ENCODE peak calls at places on chromosomes 7 and 10, in four cellular contexts. N, V, B and I are unnamed samples. For H3K36me3, the result is how much of the 10 kb centered on the place peaks cover.

GRCh38 chr7:5322621-5323410 is 40.1 kb downstream of the SLC29A4 start:
- DNase-seq in V (no peak), B (no peak), N (no peak), I (no peak)

GRCh38 chr7:103712991-103713778 is 267.2 kb upstream of the SLC26A5 start:
- DNase-seq in B (no peak), V (no peak), N (peak), I (no peak)

GRCh38 chr7:92058040-92058439 is 76.2 kb downstream of the CYP51A1 start:
- DNase-seq in N (no peak), B (no peak), V (no peak), I (no peak)

GRCh38 chr7:25564980-25565379 is 336.7 kb upstream of the NPVF start:
- DNase-seq in V (no peak), N (peak), B (no peak), I (no peak)

GRCh38 chr10:24685958-24686540 is 37.6 kb downstream of the ARHGAP21 start:
- DNase-seq in V (no peak), B (no peak), N (peak), I (peak)

GRCh38 chr10:10902951-10903350 is 114.7 kb upstream of the CELF2 start:
- DNase-seq in V (no peak), B (no peak), N (peak), I (no peak)

GRCh38 chr10:1539216-1539615 is 198.1 kb downstream of the ADARB2 start:
- DNase-seq in V (no peak), B (no peak), N (no peak), I (no peak)

GRCh38 chr7:95684037-95684436 is 87.7 kb upstream of the PDK4 start:
- DNase-seq in N (peak), V (no peak), B (no peak), I (peak)

GRCh38 chr7:101625076-101625914 is 3.8 kb downstream of the MYL10 start:
- DNase-seq in N (peak), B (no peak), V (no peak), I (no peak)

GRCh38 chr7:86643478-86644281 is at the start of gene GRM3:
- DNase-seq in N (peak), B (peak), V (peak), I (peak)

GRCh38 chr7:98617051-98617959 is at the start of gene NPTX2:
- DNase-seq in N (peak), B (peak), V (peak), I (peak)

GRCh38 chr10:649798-650690 is 39.4 kb downstream of the DIP2C start:
- DNase-seq in N (no peak), V (no peak), B (no peak), I (peak)

GRCh38 chr7:20441886-20442505 is 111.3 kb downstream of the ITGB8 start:
- DNase-seq in V (no peak), B (no peak), N (peak), I (no peak)

GRCh38 chr10:72044417-72045041 is 43.8 kb downstream of the SPOCK2 start:
- DNase-seq in B (peak), V (no peak), N (no peak), I (peak)

GRCh38 chr10:116024479-116024878 is 248.5 kb downstream of the GFRA1 start:
- DNase-seq in V (no peak), B (no peak), N (no peak), I (no peak)

GRCh38 chr10:127976286-127976685 is 69.4 kb downstream of the PTPRE start:
- DNase-seq in N (peak), V (no peak), B (no peak), I (no peak)

GRCh38 chr7:55478700-55479099 is 93.6 kb downstream of the VOPP1 start:
- DNase-seq in N (no peak), B (no peak), V (no peak), I (no peak)

GRCh38 chr7:107446988-107447387 is 22.9 kb upstream of the GPR22 start:
- DNase-seq in V (no peak), B (no peak), N (peak), I (no peak)

GRCh38 chr7:108234281-108234680 is 104.1 kb upstream of the LAMB4 start:
- DNase-seq in V (no peak), B (no peak), N (peak), I (no peak)

GRCh38 chr10:101616415-101617101 is 28.4 kb downstream of the DPCD start:
- DNase-seq in V (no peak), B (no peak), N (no peak), I (no peak)

GRCh38 chr7:28258240-28258639 is 77.6 kb upstream of the JAZF1 start:
- DNase-seq in N (no peak), V (no peak), B (no peak), I (no peak)

GRCh38 chr10:48708144-48708543 is 23.5 kb downstream of the WDFY4 start:
- DNase-seq in B (no peak), N (peak), V (peak), I (no peak)

GRCh38 chr7:143299346-143299745 is 11.2 kb downstream of the CASP2 start:
- DNase-seq in B (no peak), V (no peak), N (peak), I (no peak)

GRCh38 chr10:42519079-42519478 is 119.3 kb downstream of the ZNF33B start:
- DNase-seq in N (no peak), V (no peak), B (no peak), I (no peak)

GRCh38 chr10:100743626-100744135 is 1.7 kb upstream of the PAX2 start:
- DNase-seq in B (no peak), V (no peak), N (peak), I (peak)

GRCh38 chr7:149680316-149681025 is 92.9 kb downstream of the ZNF467 start:
- DNase-seq in V (no peak), B (no peak), N (peak), I (no peak)

GRCh38 chr7:41065663-41066062 is 637.2 kb downstream of the INHBA start:
- DNase-seq in V (no peak), B (no peak), N (no peak), I (no peak)

GRCh38 chr7:127290801-127291361 is 38.1 kb upstream of the GRM8 start:
- DNase-seq in B (no peak), V (no peak), N (peak), I (peak)

GRCh38 chr10:13102002-13102794 is 2.2 kb downstream of the OPTN start:
- DNase-seq in N (peak), V (no peak), B (no peak), I (no peak)

GRCh38 chr7:74430961-74431466 is 22.7 kb upstream of the GTF2IRD1 start:
- DNase-seq in B (no peak), N (no peak), V (no peak), I (peak)

GRCh38 chr7:37173655-37174054 is 275.0 kb downstream of the ELMO1 start:
- DNase-seq in B (no peak), V (no peak), N (no peak), I (no peak)

GRCh38 chr7:116671681-116672595 is at the start of gene MET:
- DNase-seq in B (peak), V (peak), N (peak), I (peak)

DNA sequence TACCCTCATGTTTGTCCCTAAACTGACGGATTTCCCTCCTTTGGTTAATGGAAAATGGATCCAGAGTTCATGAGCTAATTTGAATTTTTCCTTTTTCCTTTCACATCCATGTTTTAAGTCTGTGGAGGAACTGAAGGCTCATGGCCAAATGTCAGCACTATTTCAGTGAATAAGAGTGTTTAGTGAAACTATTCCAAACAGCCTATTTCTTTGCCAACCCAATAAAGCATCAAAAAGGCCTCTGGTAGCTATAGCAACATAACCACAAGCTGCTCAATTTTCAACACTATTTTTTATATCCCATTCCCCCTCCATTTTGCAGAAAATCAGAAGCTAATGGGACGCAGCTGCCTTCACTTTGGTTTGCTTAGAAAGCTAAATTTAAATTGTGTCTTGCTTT is 1454.1 kb downstream of the GATA3 start:
- DNase-seq in N (no peak), V (no peak), B (no peak), I (no peak)
- H3K36me3 ChIP-seq in N (under half), V (under half), B (under half), I (under half)

GRCh38 chr7:141748401-141748800 is 10.2 kb downstream of the SSBP1 start:
- DNase-seq in V (no peak), N (no peak), B (no peak), I (no peak)
- H3K36me3 ChIP-seq in V (half or more), N (half or more), B (half or more), I (under half)

DNA sequence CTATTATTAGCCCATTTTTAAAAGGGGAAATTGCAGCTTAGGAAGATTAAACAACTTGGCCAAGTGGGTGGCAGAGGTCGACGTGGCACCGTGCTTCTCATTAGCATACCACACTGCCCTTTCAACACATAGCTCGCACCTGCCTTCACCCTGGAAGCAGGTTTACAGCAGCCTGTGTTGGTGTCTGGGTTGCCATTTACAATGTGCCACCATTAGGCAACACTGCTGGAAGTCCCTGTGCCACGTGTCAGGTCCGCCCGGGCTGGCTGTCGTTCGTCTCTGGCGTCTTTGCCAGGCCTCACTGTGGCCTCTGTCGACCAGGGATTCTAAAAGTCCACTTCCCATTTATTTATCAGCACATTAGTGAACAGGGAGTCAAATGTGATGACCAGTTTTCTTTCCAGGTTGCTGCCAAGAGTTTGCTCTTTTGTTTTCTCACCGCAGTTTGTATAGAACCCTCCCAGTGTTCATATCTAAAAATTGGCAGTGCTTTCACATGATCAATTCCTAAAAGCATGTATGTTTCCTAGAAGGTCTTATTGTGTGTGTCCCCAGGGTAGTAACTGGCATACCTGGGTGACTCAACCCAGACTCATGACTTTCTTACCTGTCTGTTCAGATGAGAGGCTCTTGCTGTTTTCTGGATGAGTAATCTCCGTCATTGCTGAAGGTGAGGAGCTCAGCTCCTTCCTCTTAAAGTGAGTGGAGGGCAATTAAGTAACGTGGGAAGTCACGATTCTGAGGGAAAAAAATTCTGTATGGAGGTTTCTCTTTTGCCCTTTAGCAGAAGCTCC is 9.2 kb downstream of the INSIG1 start:
- DNase-seq in N (no peak), B (no peak), V (no peak), I (no peak)
- H3K36me3 ChIP-seq in N (under half), B (half or more), V (half or more), I (under half)

DNA sequence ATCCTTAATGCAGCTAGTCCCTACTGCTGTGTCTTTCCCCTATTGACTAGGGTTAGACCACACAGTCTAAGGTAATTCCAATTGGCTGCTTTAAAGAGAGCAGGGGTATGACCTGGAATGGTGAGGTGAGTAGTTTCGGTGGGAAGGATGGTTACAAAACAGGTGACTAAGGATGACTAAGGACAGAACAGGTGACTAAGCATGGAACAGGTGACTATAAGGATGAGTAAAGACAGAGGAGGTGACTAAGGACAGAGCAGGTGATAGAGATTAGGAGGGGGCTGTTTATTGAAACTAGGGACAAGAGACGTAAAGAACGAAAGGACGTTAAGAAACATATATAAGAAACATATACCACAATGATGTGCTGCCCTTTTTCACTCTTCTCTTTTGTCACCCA is 145.1 kb upstream of the TMEM106B start:
- DNase-seq in V (no peak), N (no peak), B (no peak), I (no peak)
- H3K36me3 ChIP-seq in V (under half), N (under half), B (under half), I (under half)

DNA sequence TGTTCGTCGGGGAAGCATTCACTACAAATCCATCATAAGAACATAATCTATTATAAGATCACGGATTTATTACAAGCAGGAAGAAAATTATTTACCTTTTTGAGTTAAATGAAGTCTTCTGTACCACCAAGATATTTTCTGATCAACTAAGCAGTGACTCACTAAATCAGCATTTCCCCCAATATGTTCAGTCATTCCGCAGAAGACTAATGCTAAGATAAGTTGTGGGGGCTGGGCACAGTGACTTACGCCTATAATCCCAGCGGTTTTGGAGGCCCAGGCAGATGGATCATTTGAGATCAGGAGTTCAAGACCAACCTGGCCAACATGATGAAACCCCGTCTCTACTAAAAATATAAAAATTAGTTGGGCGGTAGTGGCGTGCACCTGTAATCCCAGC is 144.2 kb upstream of the EGR2 start:
- DNase-seq in N (peak), B (no peak), V (no peak), I (no peak)
- H3K36me3 ChIP-seq in N (under half), B (under half), V (under half), I (under half)

DNA sequence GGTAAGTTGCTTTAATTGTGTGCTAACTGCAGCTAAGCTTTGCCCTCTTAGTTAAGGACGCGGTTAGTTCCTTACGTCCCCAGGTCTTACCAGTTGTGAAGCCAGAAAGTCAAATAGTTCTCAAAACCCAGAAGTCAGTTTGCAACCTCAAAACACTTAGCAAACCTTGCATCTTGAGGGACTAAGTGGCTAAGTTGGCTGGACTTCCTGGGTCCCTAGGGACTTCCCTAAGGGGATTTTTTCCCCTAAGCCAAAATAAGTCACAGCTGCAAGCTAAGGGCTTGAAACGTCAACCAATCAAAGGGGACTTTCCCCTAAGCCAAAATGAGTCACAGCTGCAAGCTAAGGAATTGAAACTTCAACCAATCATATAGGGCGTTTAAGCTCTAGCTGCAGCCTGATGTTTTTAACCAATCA is 36.2 kb upstream of the HECW1 start:
- DNase-seq in N (peak), B (no peak), V (no peak), I (no peak)
- H3K36me3 ChIP-seq in N (under half), B (under half), V (under half), I (under half)

GRCh38 chr7:105020926-105021325 is 6.9 kb downstream of the KMT2E start:
- DNase-seq in V (no peak), B (no peak), N (no peak), I (no peak)

GRCh38 chr7:105016083-105017075 is 2.4 kb downstream of the KMT2E start:
- DNase-seq in B (no peak), V (no peak), N (peak), I (no peak)

GRCh38 chr7:105017263-105018051 is 3.5 kb downstream of the KMT2E start:
- DNase-seq in B (no peak), V (no peak), N (no peak), I (no peak)

GRCh38 chr7:105022458-105022857 is 8.5 kb downstream of the KMT2E start:
- DNase-seq in V (no peak), N (no peak), B (no peak), I (no peak)

DNA sequence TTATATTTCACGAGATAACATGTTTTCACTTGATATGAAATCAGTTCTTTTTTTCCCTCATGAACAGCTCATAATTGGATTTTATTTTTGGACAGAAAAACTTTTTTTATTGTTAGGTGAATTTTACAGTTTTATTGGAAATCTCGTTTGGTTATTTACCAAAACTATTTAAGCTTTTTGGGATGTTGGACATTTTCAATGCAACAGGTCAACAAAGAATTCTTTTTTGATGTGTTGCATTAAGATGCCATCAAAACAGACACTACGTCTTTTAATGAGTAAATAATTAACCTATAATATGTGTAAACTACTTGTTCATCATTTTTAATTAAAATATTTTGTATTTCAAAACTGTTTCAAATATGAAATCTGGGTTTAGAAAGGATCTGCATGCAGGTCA is 5.3 kb downstream of the KMT2E start:
- DNase-seq in V (no peak), N (no peak), B (no peak), I (no peak)
- H3K36me3 ChIP-seq in V (under half), N (under half), B (under half), I (under half)

DNA sequence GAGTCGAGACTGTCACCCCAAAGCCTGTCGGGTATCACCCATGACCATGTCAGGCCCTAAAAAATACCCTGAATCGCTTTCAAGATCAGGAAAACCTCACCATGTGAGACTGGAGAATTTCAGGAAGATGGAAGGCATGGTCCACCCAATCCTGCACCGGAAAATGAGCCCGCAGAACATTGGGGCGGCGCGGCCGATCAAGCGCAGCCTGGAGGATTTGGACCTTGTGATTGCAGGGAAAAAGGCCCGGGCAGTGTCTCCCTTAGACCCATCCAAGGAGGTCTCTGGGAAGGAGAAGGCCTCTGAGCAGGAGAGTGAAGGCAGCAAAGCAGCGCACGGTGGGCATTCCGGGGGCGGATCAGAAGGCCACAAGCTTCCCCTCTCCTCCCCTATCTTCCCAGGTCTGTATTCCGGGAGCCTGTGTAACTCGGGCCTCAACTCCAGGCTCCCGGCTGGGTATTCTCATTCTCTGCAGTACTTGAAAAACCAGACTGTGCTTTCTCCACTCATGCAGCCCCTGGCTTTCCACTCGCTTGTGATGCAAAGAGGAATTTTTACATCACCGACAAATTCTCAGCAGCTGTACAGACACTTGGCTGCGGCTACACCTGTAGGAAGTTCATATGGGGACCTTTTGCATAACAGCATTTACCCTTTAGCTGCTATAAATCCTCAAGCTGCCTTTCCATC is 176.2 kb downstream of the RTKN2 start:
- DNase-seq in B (no peak), N (no peak), V (no peak), I (no peak)
- H3K36me3 ChIP-seq in B (half or more), N (half or more), V (half or more), I (under half)

DNA sequence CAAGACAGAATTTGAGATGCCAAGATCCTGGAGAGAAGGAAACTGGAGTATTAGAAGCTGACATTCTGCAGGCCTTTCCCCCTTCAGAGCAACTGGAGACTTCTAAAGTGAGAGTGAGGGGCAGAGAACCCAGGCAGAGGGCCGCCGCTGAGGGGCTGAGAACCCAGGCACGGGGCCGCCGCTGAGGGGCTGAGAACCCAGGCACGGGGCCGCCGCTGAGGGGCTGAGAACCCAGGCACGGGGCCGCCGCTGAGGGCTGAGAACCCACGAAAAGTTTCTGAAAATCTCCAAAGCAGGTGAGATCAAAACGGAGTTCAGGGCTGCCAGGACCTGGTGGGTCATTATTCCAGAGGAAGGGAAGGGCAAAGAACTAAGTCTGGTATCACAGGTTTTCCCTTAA is 126.2 kb downstream of the DLG5 start:
- DNase-seq in N (no peak), B (no peak), V (no peak), I (no peak)
- H3K36me3 ChIP-seq in N (under half), B (half or more), V (half or more), I (under half)